ENCODE peak calls at places on chromosomes 13 and 19, in nine cellular contexts. X is uterus; M is body of pancreas; U is CD4-positive, alpha-beta T cell; I is AG09309; G is HCT116; W is BJ; E is upper lobe of left lung; Q is A549. L is an unnamed sample.

GRCh38 chr13:50015750-50016149 is 506 bp downstream of the KCNRG start:
- DNase-seq in Q (no peak), W (no peak), G (no peak), X (no peak), U (no peak), E (no peak), M (no peak), I (no peak), L (no peak)

GRCh38 chr19:658916-659839 is 3.8 kb downstream of the RNF126 start:
- DNase-seq in W (no peak), U (no peak), I (no peak), Q (no peak), X (no peak), G (no peak), E (no peak), M (peak), L (no peak)

GRCh38 chr19:51641648-51642047 is 5.0 kb downstream of the SIGLEC14 start:
- DNase-seq in W (no peak), U (no peak), I (no peak), X (no peak), Q (no peak), E (no peak), M (no peak), G (no peak), L (no peak)

GRCh38 chr13:67990868-67991267 is 760.7 kb upstream of the PCDH9 start:
- DNase-seq in W (no peak), Q (no peak), U (no peak), I (no peak), M (no peak), G (no peak), X (no peak), E (no peak), L (no peak)

GRCh38 chr13:95660981-95661581 is 15.9 kb upstream of the DNAJC3 start:
- DNase-seq in X (no peak), W (no peak), U (no peak), E (no peak), G (peak), Q (peak), I (no peak), M (peak), L (no peak)

GRCh38 chr19:5099822-5100221 is 130.9 kb downstream of the KDM4B start:
- DNase-seq in U (no peak), Q (no peak), X (no peak), E (no peak), M (no peak), I (no peak), G (no peak), W (no peak), L (no peak)

GRCh38 chr19:1073956-1074511 is 7.1 kb downstream of the ARHGAP45 start:
- DNase-seq in M (no peak), E (no peak), I (no peak), Q (no peak), X (no peak), U (peak), W (no peak), G (no peak), L (peak)

GRCh38 chr13:46896346-46897138 is at the start of gene HTR2A:
- DNase-seq in G (no peak), U (no peak), X (peak), W (no peak), Q (no peak), I (no peak), E (peak), M (peak), L (no peak)

GRCh38 chr19:42323852-42324654 is 1.4 kb upstream of the MEGF8 start:
- DNase-seq in E (no peak), X (no peak), G (no peak), M (peak), U (no peak), I (no peak), W (no peak), Q (no peak), L (no peak)

GRCh38 chr13:40446365-40446764 is 220.1 kb downstream of the FOXO1 start:
- DNase-seq in E (no peak), I (no peak), Q (no peak), G (no peak), M (no peak), W (peak), U (no peak), X (no peak), L (no peak)

GRCh38 chr19:16160943-16161560 is 12.3 kb downstream of the CIB3 start:
- DNase-seq in I (peak), M (no peak), E (no peak), G (peak), X (no peak), W (no peak), Q (peak), U (no peak), L (no peak)

GRCh38 chr19:1312732-1313694 is 27.3 kb downstream of the EFNA2 start:
- DNase-seq in E (no peak), I (no peak), W (no peak), X (no peak), G (peak), U (peak), Q (peak), M (no peak), L (peak)

GRCh38 chr13:25743426-25743825 is 308.4 kb downstream of the SHISA2 start:
- DNase-seq in M (no peak), G (no peak), W (no peak), U (no peak), X (no peak), I (no peak), Q (no peak), E (no peak), L (no peak)

GRCh38 chr13:109214393-109214792 is 572.0 kb downstream of the IRS2 start:
- DNase-seq in I (no peak), Q (no peak), E (no peak), U (no peak), W (no peak), G (no peak), M (no peak), X (no peak), L (no peak)

GRCh38 chr19:35049456-35049855 is 7.9 kb downstream of the HPN start:
- DNase-seq in I (no peak), X (no peak), U (no peak), E (no peak), Q (no peak), W (no peak), G (no peak), M (no peak), L (no peak)

GRCh38 chr19:53471916-53472315 is 4.4 kb downstream of the ZNF813 start:
- DNase-seq in G (no peak), X (no peak), E (no peak), U (no peak), W (no peak), Q (no peak), M (no peak), I (no peak), L (no peak)

GRCh38 chr13:60654405-60654804 is 257.4 kb downstream of the TDRD3 start:
- DNase-seq in X (no peak), M (peak), G (no peak), W (no peak), U (no peak), Q (no peak), I (no peak), E (no peak), L (no peak)

GRCh38 chr13:43596924-43597598 is 189.7 kb downstream of the ENOX1 start:
- DNase-seq in Q (no peak), M (no peak), W (no peak), X (no peak), I (no peak), E (no peak), U (no peak), G (no peak), L (no peak)

GRCh38 chr13:99941086-99941485 is 30.5 kb downstream of the ZIC5 start:
- DNase-seq in U (no peak), I (no peak), W (no peak), E (no peak), G (no peak), X (no peak), Q (no peak), M (no peak), L (no peak)

GRCh38 chr13:51257187-51257586 is 35.0 kb downstream of the FAM124A start:
- DNase-seq in G (no peak), Q (no peak), X (no peak), E (no peak), W (no peak), I (no peak), U (no peak), M (no peak), L (no peak)
- TF ChIP-seq CTCF in G (peak), Q (no peak), X (no peak), E (no peak), W (no peak), I (no peak), U (no peak), M (no peak), L (no peak)

GRCh38 chr19:29779921-29780320 is 31.9 kb upstream of the CCNE1 start:
- DNase-seq in G (no peak), U (no peak), W (no peak), I (no peak), X (no peak), Q (no peak), E (no peak), M (no peak), L (no peak)
- TF ChIP-seq CTCF in G (peak), U (no peak), W (no peak), I (no peak), X (no peak), Q (no peak), E (no peak), M (no peak), L (no peak)

GRCh38 chr13:102563267-102563666 is 33.5 kb upstream of the TPP2 start:
- DNase-seq in M (no peak), W (no peak), E (no peak), U (no peak), G (no peak), Q (no peak), I (no peak), X (no peak), L (no peak)

GRCh38 chr13:102555914-102556553 is 40.8 kb upstream of the TPP2 start:
- DNase-seq in M (no peak), W (no peak), G (peak), U (no peak), X (no peak), I (no peak), E (no peak), Q (peak), L (no peak)

GRCh38 chr13:102556806-102557205 is 40.0 kb upstream of the TPP2 start:
- DNase-seq in M (no peak), X (no peak), G (no peak), I (no peak), Q (no peak), U (no peak), E (no peak), W (no peak), L (no peak)

GRCh38 chr13:102561933-102562332 is 34.9 kb upstream of the TPP2 start:
- DNase-seq in I (no peak), U (no peak), G (no peak), E (no peak), X (no peak), W (no peak), M (no peak), Q (no peak), L (no peak)

GRCh38 chr13:102558029-102558428 is 38.8 kb upstream of the TPP2 start:
- DNase-seq in X (no peak), Q (no peak), I (no peak), W (no peak), G (no peak), M (no peak), U (no peak), E (no peak), L (no peak)
- TF ChIP-seq CTCF in X (no peak), Q (no peak), I (no peak), W (no peak), G (no peak), M (no peak), U (no peak), E (no peak), L (no peak)

GRCh38 chr19:41296323-41296935 is 13.5 kb upstream of the CCDC97 start:
- DNase-seq in X (no peak), U (no peak), I (no peak), W (no peak), Q (no peak), E (no peak), G (no peak), M (no peak), L (no peak)
- TF ChIP-seq CTCF in X (no peak), U (no peak), I (no peak), W (no peak), Q (no peak), E (no peak), G (no peak), M (no peak), L (no peak)

GRCh38 chr19:14350302-14350701 is 30.9 kb upstream of the ADGRE5 start:
- DNase-seq in I (no peak), M (no peak), Q (no peak), X (no peak), W (no peak), U (no peak), G (no peak), E (no peak), L (no peak)

GRCh38 chr19:14350866-14351265 is 30.4 kb upstream of the ADGRE5 start:
- DNase-seq in I (no peak), Q (no peak), U (no peak), M (no peak), E (no peak), G (no peak), W (no peak), X (no peak), L (no peak)

GRCh38 chr19:14347999-14348889 is 33.0 kb upstream of the ADGRE5 start:
- DNase-seq in I (no peak), Q (peak), X (peak), U (peak), M (peak), E (peak), W (no peak), G (no peak), L (no peak)

GRCh38 chr19:14352526-14352925 is 28.7 kb upstream of the ADGRE5 start:
- DNase-seq in U (no peak), M (no peak), E (no peak), I (no peak), X (no peak), Q (no peak), W (no peak), G (no peak), L (no peak)

GRCh38 chr19:14349426-14349825 is 31.8 kb upstream of the ADGRE5 start:
- DNase-seq in X (no peak), I (no peak), Q (no peak), W (no peak), M (no peak), U (no peak), G (no peak), E (no peak), L (no peak)
- TF ChIP-seq CTCF in X (no peak), I (no peak), Q (no peak), W (no peak), M (no peak), U (no peak), G (no peak), E (no peak), L (no peak)

GRCh38 chr13:36456577-36456976 is 24.3 kb downstream of the CCNA1 start:
- DNase-seq in Q (no peak), X (no peak), U (no peak), I (no peak), G (no peak), M (no peak), W (no peak), E (no peak), L (no peak)

GRCh38 chr13:36454121-36454520 is 21.8 kb downstream of the CCNA1 start:
- DNase-seq in M (no peak), I (no peak), W (no peak), U (no peak), G (no peak), E (no peak), X (no peak), Q (no peak), L (no peak)

GRCh38 chr13:36454962-36455361 is 22.7 kb downstream of the CCNA1 start:
- DNase-seq in M (no peak), E (no peak), X (peak), G (no peak), Q (no peak), W (no peak), U (no peak), I (no peak), L (no peak)

GRCh38 chr13:36450534-36450933 is 18.2 kb downstream of the CCNA1 start:
- DNase-seq in G (no peak), Q (no peak), X (no peak), U (no peak), I (no peak), E (no peak), M (no peak), W (no peak), L (no peak)

GRCh38 chr13:36453518-36453917 is 21.2 kb downstream of the CCNA1 start:
- DNase-seq in U (no peak), G (no peak), W (no peak), Q (no peak), I (peak), M (no peak), E (no peak), X (no peak), L (no peak)
- TF ChIP-seq CTCF in U (no peak), G (no peak), W (peak), Q (no peak), I (peak), M (no peak), E (peak), X (peak), L (peak)

GRCh38 chr19:33130433-33130832 is 1.5 kb upstream of the WDR88 start:
- DNase-seq in U (no peak), M (no peak), Q (no peak), W (no peak), E (no peak), X (no peak), G (no peak), I (no peak), L (no peak)

GRCh38 chr19:33134571-33135041 is 2.7 kb downstream of the WDR88 start:
- DNase-seq in X (no peak), I (no peak), E (no peak), G (no peak), M (no peak), Q (no peak), U (peak), W (no peak), L (no peak)

GRCh38 chr19:33132021-33132420 is at the start of gene WDR88:
- DNase-seq in E (no peak), X (no peak), U (no peak), G (no peak), W (no peak), Q (no peak), M (no peak), I (no peak), L (no peak)

GRCh38 chr19:33133438-33134031 is 1.6 kb downstream of the WDR88 start:
- DNase-seq in W (no peak), X (no peak), E (no peak), U (no peak), G (no peak), Q (no peak), I (no peak), M (peak), L (no peak)

GRCh38 chr19:33132425-33132824 is 511 bp downstream of the WDR88 start:
- DNase-seq in W (no peak), M (no peak), E (no peak), U (no peak), X (no peak), I (no peak), Q (peak), G (no peak), L (no peak)
- TF ChIP-seq CTCF in W (peak), M (peak), E (no peak), U (no peak), X (no peak), I (peak), Q (peak), G (peak), L (no peak)

GRCh38 chr19:2783781-2784145 is 690 bp upstream of the SGTA start:
- DNase-seq in I (no peak), G (no peak), M (no peak), W (no peak), U (no peak), Q (no peak), X (no peak), E (no peak), L (no peak)

GRCh38 chr19:2782936-2783780 is at the start of gene SGTA:
- DNase-seq in W (peak), X (peak), I (peak), M (peak), U (peak), Q (peak), E (peak), G (peak), L (peak)

GRCh38 chr19:2780284-2780683 is 2.8 kb downstream of the SGTA start:
- DNase-seq in X (no peak), Q (no peak), U (no peak), G (no peak), W (no peak), I (no peak), E (no peak), M (no peak), L (no peak)

GRCh38 chr19:2785244-2786000 is at the start of gene THOP1:
- DNase-seq in E (peak), X (peak), G (peak), U (peak), Q (peak), W (peak), I (peak), M (peak), L (peak)

DNA sequence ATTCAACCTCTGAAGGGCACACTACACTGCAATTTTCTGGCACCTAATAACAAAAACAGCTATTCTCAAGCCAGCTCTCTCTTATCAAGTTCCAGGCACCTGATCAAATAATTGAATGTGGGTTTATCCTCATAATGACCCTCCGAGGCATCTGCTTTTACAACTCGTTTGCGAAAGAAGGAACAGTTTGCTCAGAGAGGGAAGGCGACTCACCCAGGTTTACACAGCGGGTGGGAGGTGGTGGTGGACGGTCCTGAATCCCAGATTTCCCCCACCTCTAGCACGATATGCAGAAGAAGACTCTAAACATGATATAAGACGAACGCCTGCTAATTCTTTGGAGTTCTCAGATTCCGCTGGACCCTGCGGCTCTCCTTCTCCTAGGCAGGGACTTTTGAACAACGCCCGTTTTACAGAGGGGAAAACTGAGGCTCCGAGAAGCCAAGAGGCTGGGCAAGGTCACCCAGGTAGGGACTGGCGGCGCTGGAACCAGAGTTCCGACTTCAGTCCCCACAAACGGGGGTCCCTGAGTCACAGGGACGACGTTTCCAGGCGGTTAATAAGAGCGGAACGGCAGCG is 627 bp downstream of the SGTA start:
- DNase-seq in E (no peak), W (no peak), G (no peak), I (no peak), U (no peak), Q (no peak), M (peak), X (no peak), L (no peak)
- TF ChIP-seq CTCF in E (no peak), W (no peak), G (no peak), I (no peak), U (no peak), Q (no peak), M (no peak), X (no peak), L (no peak)

GRCh38 chr19:12669272-12670158 is 2.9 kb downstream of the WDR83 start:
- DNase-seq in M (peak), U (peak), Q (peak), I (peak), X (peak), W (peak), G (peak), E (peak), L (no peak)
- TF ChIP-seq CTCF in M (no peak), U (no peak), Q (no peak), I (no peak), X (no peak), W (peak), G (no peak), E (no peak), L (no peak)

L was measured in RWPE2.